ENCODE peak calls at places on chromosomes 16 and 17, in six cellular contexts. C is heart right ventricle, S is OCI-LY7, I is heart left ventricle, V is tibial artery, F is endodermal cell. T is an unnamed sample.

GRCh38 chr17:42537826-42538451 is 1.9 kb downstream of the NAGLU start:
- DNase-seq in F (no peak), C (no peak), I (no peak), V (no peak), S (no peak), T (no peak)

GRCh38 chr16:86580798-86581185 is 2.4 kb downstream of the FOXL1 start:
- DNase-seq in C (no peak), I (no peak), F (no peak), S (no peak), V (peak; percentile 56), T (no peak)

GRCh38 chr16:84633622-84634021 is 14.7 kb upstream of the KLHL36 start:
- DNase-seq in V (peak; percentile 97), C (peak; percentile 88), I (peak; percentile 74), S (no peak), F (no peak), T (no peak)

GRCh38 chr16:89332248-89333245 is 115.0 kb downstream of the ZNF778 start:
- DNase-seq in C (no peak), S (peak; percentile 66), V (peak; percentile 55), F (no peak), I (no peak), T (no peak)

GRCh38 chr16:69796285-69797118 is 34.4 kb downstream of the WWP2 start:
- DNase-seq in I (peak; percentile 32), F (peak; percentile 70), S (peak; percentile 70), V (no peak), C (no peak), T (peak; percentile 42)

GRCh38 chr16:2514333-2515179 is 804 bp downstream of the ATP6V0C start:
- DNase-seq in F (peak; percentile 66), I (no peak), S (peak; percentile 38), C (no peak), V (no peak), T (no peak)

GRCh38 chr17:6862822-6863221 is 31.3 kb upstream of the TEKT1 start:
- DNase-seq in V (no peak), I (no peak), F (no peak), S (no peak), C (no peak), T (no peak)

GRCh38 chr16:1048442-1049112 is 24.0 kb upstream of the SSTR5 start:
- DNase-seq in C (peak; percentile 80), S (no peak), I (peak; percentile 75), V (no peak), F (peak; percentile 92), T (no peak)

GRCh38 chr17:21357281-21357680 is 18.9 kb upstream of the KCNJ12 start:
- DNase-seq in F (no peak), S (no peak), V (no peak), C (no peak), I (no peak), T (no peak)

GRCh38 chr17:52297230-52298010 is 138.9 kb upstream of the CA10 start:
- DNase-seq in C (no peak), F (no peak), V (no peak), S (no peak), I (no peak), T (no peak)

GRCh38 chr17:17605747-17606083 is 14.2 kb upstream of the PEMT start:
- DNase-seq in S (no peak), F (no peak), V (no peak), I (no peak), C (no peak), T (peak; percentile 16)

GRCh38 chr17:17606416-17607000 is 15.0 kb upstream of the PEMT start:
- DNase-seq in S (no peak), I (no peak), F (no peak), C (no peak), V (no peak), T (no peak)

GRCh38 chr17:17603895-17604225 is 12.4 kb upstream of the PEMT start:
- DNase-seq in C (no peak), F (no peak), V (no peak), S (no peak), I (no peak), T (no peak)

GRCh38 chr17:17605083-17605746 is 13.7 kb upstream of the PEMT start:
- DNase-seq in C (no peak), V (no peak), S (no peak), I (no peak), F (no peak), T (no peak)

GRCh38 chr17:17603178-17603894 is 11.8 kb upstream of the PEMT start:
- DNase-seq in C (no peak), S (peak; percentile 51), F (peak; percentile 72), V (no peak), I (no peak), T (no peak)
- H3K4me3 ChIP-seq in C (no peak overlapping the region), S (no peak overlapping the region), F (no peak overlapping the region), V (no peak overlapping the region), I (no peak overlapping the region), T (no peak overlapping the region)

DNA sequence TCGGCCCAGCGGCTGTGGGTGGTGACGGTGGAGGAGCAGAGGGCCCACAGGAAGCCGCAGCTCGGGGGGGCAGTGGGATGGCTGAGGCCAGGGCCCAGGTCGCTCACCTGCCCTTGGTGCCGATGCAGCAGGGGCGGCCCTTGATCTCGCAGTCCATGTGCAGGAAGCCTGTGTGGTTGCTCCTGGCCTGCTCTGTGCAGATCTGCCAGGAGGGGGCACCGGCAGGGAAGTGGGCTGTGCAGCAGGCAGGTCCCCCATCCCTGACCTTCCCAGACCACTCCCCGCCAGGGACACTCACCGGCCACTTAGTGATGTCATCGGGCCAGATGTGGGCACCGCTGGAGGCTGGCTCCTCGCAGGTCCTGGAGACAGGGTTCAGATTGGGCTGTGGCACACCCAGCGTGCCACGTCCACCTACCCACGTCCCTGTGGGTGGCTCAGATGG is 6.2 kb downstream of the AANAT start:
- DNase-seq in C (no peak), S (no peak), I (no peak), F (peak; percentile 95), V (no peak), T (no peak)
- TF ChIP-seq CTCF in C (peak; percentile 5), S (peak; percentile 66), I (no peak), F (peak; percentile 76), V (no peak), T (peak; percentile 42)

GRCh38 chr17:53336281-53336680 is 486.4 kb upstream of the KIF2B start:
- DNase-seq in F (no peak), I (no peak), V (no peak), C (no peak), S (no peak), T (no peak)

DNA sequence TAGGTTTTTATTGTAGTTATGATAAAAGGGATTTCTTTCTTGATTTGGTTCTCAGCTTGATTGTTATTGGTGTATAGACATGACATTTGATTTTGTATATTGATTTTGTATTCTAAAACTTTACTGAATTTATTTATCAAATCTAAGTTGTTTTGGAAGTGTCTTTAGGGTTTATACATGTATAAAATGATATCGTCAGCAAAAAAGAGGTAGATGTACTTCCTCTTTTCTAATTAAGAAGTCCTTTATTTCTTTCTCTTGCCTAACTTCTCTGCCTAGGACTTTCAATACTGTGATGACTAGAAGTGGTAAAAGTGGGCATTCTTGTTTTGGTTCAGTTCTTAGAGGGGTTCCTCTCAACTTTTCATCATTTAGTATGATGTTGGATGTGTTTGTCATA is 487.3 kb upstream of the KIF2B start:
- DNase-seq in F (no peak), C (no peak), V (no peak), S (no peak), I (no peak), T (no peak)
- H3K9me3 ChIP-seq in F (no peaks in the 10 kb centered on the region), C (no peaks in the 10 kb centered on the region), V (no peaks in the 10 kb centered on the region), S (peaks cover 3% of the 10 kb centered on the region), I (peaks cover 7% of the 10 kb centered on the region), T (peaks cover 13% of the 10 kb centered on the region)

DNA sequence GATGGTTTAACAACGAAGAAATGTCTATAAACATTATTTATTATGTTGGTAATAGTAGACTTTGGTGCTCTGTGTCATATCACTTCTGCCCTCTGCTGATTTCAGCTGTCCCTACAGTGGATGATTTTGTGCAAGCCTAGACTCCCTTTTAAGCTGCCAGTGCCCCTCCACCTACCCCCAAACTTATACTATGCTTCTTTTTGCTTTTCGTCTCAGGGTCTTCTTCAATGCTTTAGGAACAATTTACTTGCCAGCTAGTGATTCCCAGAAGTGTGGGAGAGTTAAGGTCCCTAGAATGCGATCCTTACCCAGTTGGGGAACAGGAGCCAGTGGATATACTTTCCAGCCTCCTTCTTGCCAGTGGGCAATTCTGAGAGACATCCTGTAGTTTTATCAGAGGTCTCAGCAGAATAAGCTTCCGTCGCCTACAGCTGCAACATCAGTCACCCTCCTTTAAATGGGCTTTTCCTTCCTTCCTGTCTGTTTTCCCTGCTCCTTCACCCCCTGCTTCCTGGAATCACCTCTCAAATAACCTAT is 4.1 kb downstream of the ICAM2 start:
- DNase-seq in F (peak; percentile 46), V (no peak), I (no peak), C (no peak), S (peak; percentile 49), T (no peak)
- H3K4me3 ChIP-seq in F (no peak overlapping the region), V (no peak overlapping the region), I (no peak overlapping the region), C (peak overlapping the region; percentile 18), S (peak overlapping the region; percentile 79), T (no peak overlapping the region)

DNA sequence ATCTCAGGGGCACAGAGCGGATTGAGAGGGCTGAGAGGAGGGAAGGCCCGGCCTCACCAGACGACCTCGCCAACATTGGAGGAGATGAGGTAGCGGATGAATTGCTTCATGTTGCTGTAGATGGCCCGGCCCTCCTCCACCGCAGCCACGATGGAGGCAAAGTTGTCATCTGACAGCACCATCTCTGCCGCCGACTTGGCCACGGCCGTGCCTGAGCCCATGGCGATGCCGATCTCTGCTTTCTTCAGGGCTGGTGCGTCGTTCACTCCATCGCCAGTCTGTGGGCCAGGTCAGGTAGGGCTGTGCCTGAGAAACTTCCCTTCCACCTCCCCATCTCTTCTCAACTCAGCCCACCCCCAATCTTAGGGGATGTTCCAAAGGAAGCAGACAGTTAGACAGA is 21.1 kb upstream of the P2RX1 start:
- DNase-seq in C (no peak), F (no peak), I (no peak), V (no peak), S (no peak), T (no peak)
- TF ChIP-seq CTCF in C (no peak), F (no peak), I (no peak), V (no peak), S (no peak), T (no peak)

GRCh38 chr17:39231091-39231561 is 5.4 kb upstream of the STAC2 start:
- DNase-seq in V (peak; percentile 92), C (no peak), I (no peak), S (no peak), F (peak; percentile 60), T (no peak)

GRCh38 chr17:39227364-39227919 is 1.7 kb upstream of the STAC2 start:
- DNase-seq in V (no peak), I (no peak), F (no peak), C (no peak), S (no peak), T (no peak)

GRCh38 chr17:39231587-39232551 is 6.1 kb upstream of the STAC2 start:
- DNase-seq in S (peak; percentile 85), F (peak; percentile 92), C (peak; percentile 53), I (no peak), V (peak; percentile 90), T (no peak)

GRCh38 chr17:39229274-39229913 is 3.6 kb upstream of the STAC2 start:
- DNase-seq in V (no peak), S (no peak), F (peak; percentile 63), C (no peak), I (no peak), T (no peak)

GRCh38 chr17:39230361-39230760 is 4.6 kb upstream of the STAC2 start:
- DNase-seq in F (no peak), V (no peak), S (no peak), I (no peak), C (no peak), T (no peak)
- H3K9me3 ChIP-seq in F (no peaks in the 10 kb centered on the region), V (no peaks in the 10 kb centered on the region), S (no peaks in the 10 kb centered on the region), I (no peaks in the 10 kb centered on the region), C (no peaks in the 10 kb centered on the region), T (no peaks in the 10 kb centered on the region)

GRCh38 chr17:54418467-54418866 is 482.2 kb upstream of the TOM1L1 start:
- DNase-seq in C (no peak), V (no peak), S (no peak), F (no peak), I (no peak), T (no peak)
- H3K4me3 ChIP-seq in C (no peak overlapping the region), V (no peak overlapping the region), S (no peak overlapping the region), F (peak overlapping the region; percentile 25), I (no peak overlapping the region), T (no peak overlapping the region)